ENCODE peak calls at places on chromosomes 13 and 19, in eight cellular contexts. W is cardiac fibroblast, B is transverse colon, A is lower leg skin, K is mucosa of descending colon, U is tibial nerve, P is mammary epithelial cell, H is AG10803. S is an unnamed sample.

GRCh38 chr13:61170791-61171330 is 244.8 kb downstream of the PCDH20 start:
- DNase-seq in A (no peak), H (no peak), P (no peak), W (no peak), K (no peak), U (no peak), B (no peak), S (peak; percentile 23)

GRCh38 chr19:39502640-39503417 is 4.1 kb downstream of the DLL3 start:
- DNase-seq in A (no peak), H (peak; percentile 73), K (peak; percentile 73), U (no peak), P (peak; percentile 53), B (peak; percentile 63), W (peak; percentile 79), S (peak; percentile 69)

GRCh38 chr13:106276876-106277275 is 258.6 kb downstream of the EFNB2 start:
- DNase-seq in A (no peak), P (peak; percentile 72), K (no peak), U (no peak), B (no peak), W (no peak), H (no peak), S (no peak)

GRCh38 chr19:18114483-18114882 is 16.9 kb downstream of the MAST3 start:
- DNase-seq in A (no peak), K (no peak), W (no peak), P (no peak), B (no peak), H (no peak), U (no peak), S (no peak)

GRCh38 chr19:50333737-50334617 is 4.8 kb upstream of the KCNC3 start:
- DNase-seq in W (no peak), P (no peak), A (no peak), B (peak; percentile 84), U (no peak), K (peak; percentile 90), H (no peak), S (no peak)

GRCh38 chr13:64680739-64681138 is 2549.4 kb downstream of the PCDH9 start:
- DNase-seq in W (no peak), K (no peak), A (no peak), H (no peak), U (no peak), P (no peak), B (no peak), S (peak; percentile 29)

GRCh38 chr13:111568290-111568689 is 247.8 kb downstream of the TEX29 start:
- DNase-seq in H (no peak), A (no peak), W (no peak), P (no peak), B (no peak), K (no peak), U (no peak), S (no peak)

GRCh38 chr13:36880961-36881360 is 39.1 kb downstream of the SMAD9 start:
- DNase-seq in W (peak; percentile 51), K (no peak), P (no peak), U (no peak), B (no peak), A (no peak), H (peak; percentile 54), S (no peak)

GRCh38 chr19:51799998-51800848 is 5.3 kb downstream of the FPR3 start:
- DNase-seq in U (no peak), H (no peak), A (no peak), P (no peak), K (no peak), B (no peak), W (peak; percentile 99), S (no peak)

GRCh38 chr19:48539503-48540096 is 12.4 kb upstream of the SULT2B1 start:
- DNase-seq in W (peak; percentile 67), H (peak; percentile 28), K (no peak), U (no peak), P (peak; percentile 51), B (peak; percentile 61), A (no peak), S (peak; percentile 58)

GRCh38 chr19:7426986-7427385 is 61.8 kb downstream of the PEX11G start:
- DNase-seq in U (no peak), A (no peak), K (no peak), W (no peak), B (no peak), H (no peak), P (no peak), S (no peak)

GRCh38 chr19:1469936-1470863 is 8.8 kb downstream of the C19orf25 start:
- DNase-seq in U (no peak), H (peak; percentile 26), K (peak; percentile 77), W (no peak), P (no peak), A (no peak), B (peak; percentile 67), S (peak; percentile 36)

GRCh38 chr13:26806891-26807290 is 46.3 kb upstream of the GPR12 start:
- DNase-seq in P (peak; percentile 24), B (no peak), W (no peak), A (no peak), H (no peak), U (no peak), K (no peak), S (no peak)

GRCh38 chr13:76836311-76836710 is 49.9 kb downstream of the KCTD12 start:
- DNase-seq in H (peak; percentile 57), U (no peak), P (no peak), W (peak; percentile 38), A (no peak), K (no peak), B (no peak), S (no peak)

GRCh38 chr13:66076417-66076816 is 1153.7 kb downstream of the PCDH9 start:
- DNase-seq in W (peak; percentile 24), P (no peak), A (no peak), K (no peak), H (peak; percentile 1), B (no peak), U (no peak), S (no peak)

GRCh38 chr13:29923554-29924481 is 73.4 kb upstream of the UBL3 start:
- DNase-seq in P (peak; percentile 97), H (peak; percentile 99), B (peak; percentile 91), U (peak; percentile 36), W (peak; percentile 93), A (peak; percentile 80), K (peak; percentile 89), S (peak; percentile 97)

GRCh38 chr19:1856698-1857603 is 6.4 kb downstream of the KLF16 start:
- DNase-seq in A (peak; percentile 83), W (peak; percentile 79), P (peak; percentile 81), K (peak; percentile 96), B (peak; percentile 96), U (peak; percentile 52), H (peak; percentile 67), S (peak; percentile 85)

GRCh38 chr19:29676586-29676985 is 11.3 kb downstream of the PLEKHF1 start:
- DNase-seq in P (no peak), B (no peak), W (no peak), H (no peak), A (no peak), K (no peak), U (no peak), S (no peak)

GRCh38 chr13:67119481-67119883 is 110.7 kb downstream of the PCDH9 start:
- DNase-seq in A (no peak), W (peak; percentile 77), P (peak; percentile 85), U (no peak), K (no peak), B (no peak), H (peak; percentile 72), S (peak; percentile 85)

GRCh38 chr13:114315074-114315785 is 927 bp downstream of the CHAMP1 start:
- DNase-seq in H (no peak), K (no peak), A (no peak), W (no peak), P (no peak), U (no peak), B (no peak), S (no peak)

GRCh38 chr19:41889896-41890295 is 6.9 kb downstream of the ARHGEF1 start:
- DNase-seq in H (no peak), U (no peak), A (no peak), W (no peak), P (no peak), K (peak; percentile 31), B (no peak), S (no peak)

GRCh38 chr19:41888926-41889325 is 5.9 kb downstream of the ARHGEF1 start:
- DNase-seq in H (no peak), B (no peak), A (no peak), P (no peak), K (no peak), U (no peak), W (no peak), S (no peak)

GRCh38 chr19:41886761-41887710 is 4.1 kb downstream of the ARHGEF1 start:
- DNase-seq in K (no peak), W (no peak), U (no peak), P (peak; percentile 81), B (peak; percentile 51), H (no peak), A (no peak), S (no peak)

GRCh38 chr19:41883821-41884733 is 1.1 kb downstream of the ARHGEF1 start:
- DNase-seq in U (peak; percentile 80), W (peak; percentile 98), B (peak; percentile 97), H (peak; percentile 97), P (peak; percentile 97), A (peak; percentile 91), K (peak; percentile 98), S (peak; percentile 98)

GRCh38 chr19:41887711-41888382 is 4.9 kb downstream of the ARHGEF1 start:
- DNase-seq in P (peak; percentile 99), W (no peak), H (no peak), B (peak; percentile 77), A (no peak), K (peak; percentile 78), U (no peak), S (peak; percentile 90)
- TF ChIP-seq CTCF in P (peak; percentile 24), W (peak; percentile 8), H (no peak), B (peak; percentile 57), A (no peak), K (no peak), U (no peak), S (peak; percentile 33)

GRCh38 chr13:28530729-28531194 is 35.8 kb upstream of the FLT1 start:
- DNase-seq in B (no peak), U (no peak), H (peak; percentile 43), A (no peak), W (peak; percentile 39), P (no peak), K (no peak), S (no peak)
- TF ChIP-seq CTCF in B (no peak), U (no peak), H (peak; percentile 43), A (no peak), W (peak; percentile 12), P (no peak), K (no peak), S (no peak)

GRCh38 chr13:53405616-53406015 is 377.0 kb downstream of the OLFM4 start:
- DNase-seq in P (no peak), U (no peak), K (no peak), W (no peak), A (no peak), H (no peak), B (no peak), S (no peak)
- TF ChIP-seq CTCF in P (no peak), U (no peak), K (no peak), W (no peak), A (no peak), H (no peak), B (no peak), S (no peak)

DNA sequence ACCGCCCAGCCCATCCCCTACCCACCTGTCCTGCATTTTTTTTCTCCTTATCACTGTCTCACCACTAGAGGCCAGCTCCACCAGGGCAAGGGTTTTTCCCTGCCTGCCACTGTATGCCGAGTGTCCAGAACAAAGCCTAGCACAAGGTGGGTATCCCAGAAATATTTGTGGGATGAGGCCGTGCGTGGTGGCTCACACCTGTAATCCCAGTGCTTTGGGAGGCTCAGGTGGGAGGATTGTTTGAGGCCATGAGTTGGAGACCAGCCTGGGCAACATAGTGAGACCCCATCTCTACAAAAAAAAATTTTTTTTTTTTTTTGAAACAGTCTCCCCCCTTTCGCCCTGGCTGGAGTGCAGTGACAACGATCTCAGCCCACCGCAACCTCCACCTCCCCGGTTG is 2.9 kb upstream of the MRI1 start:
- DNase-seq in P (no peak), H (no peak), K (no peak), W (no peak), A (no peak), B (no peak), U (no peak), S (no peak)
- TF ChIP-seq CTCF in P (no peak), H (peak; percentile 23), K (no peak), W (no peak), A (no peak), B (no peak), U (no peak), S (no peak)